ENCODE peak calls at places on chromosomes 13 and 19, in ten cellular contexts. B, U, J, A, M, O, P, L, E and F are unnamed samples.

GRCh38 chr13:77026255-77026782 is 640 bp downstream of the FBXL3 start:
- DNase-seq in B (peak; percentile 40), U (peak; percentile 72), J (peak; percentile 85), A (peak; percentile 94), M (peak; percentile 73), O (peak; percentile 59), P (peak; percentile 38), L (peak; percentile 76), E (peak; percentile 44), F (peak; percentile 81)

GRCh38 chr13:94305033-94305432 is 174.4 kb downstream of the DCT start:
- DNase-seq in B (no peak), U (no peak), J (no peak), A (no peak), M (no peak), O (no peak), P (no peak), L (no peak), E (no peak), F (no peak)

GRCh38 chr19:35713904-35714440 is 3.8 kb upstream of the KMT2B start:
- DNase-seq in B (no peak), U (no peak), J (no peak), A (no peak), M (no peak), O (no peak), P (no peak), L (no peak), E (no peak), F (no peak)

GRCh38 chr13:39767791-39768564 is 112.5 kb downstream of the COG6 start:
- DNase-seq in B (no peak), U (no peak), J (no peak), A (no peak), M (no peak), O (no peak), P (no peak), L (peak; percentile 42), E (no peak), F (peak; percentile 53)

GRCh38 chr13:31731923-31732322 is 7.4 kb upstream of the RXFP2 start:
- DNase-seq in B (no peak), U (peak; percentile 30), J (no peak), A (no peak), M (peak; percentile 20), O (no peak), P (no peak), L (no peak), E (no peak), F (no peak)

GRCh38 chr19:6161271-6161850 is 25.9 kb downstream of the ACSBG2 start:
- DNase-seq in B (no peak), U (peak; percentile 3), J (peak; percentile 56), A (peak; percentile 23), M (peak; percentile 6), O (peak; percentile 22), P (no peak), L (peak; percentile 12), E (no peak), F (no peak)

GRCh38 chr19:42480335-42481095 is 37.8 kb upstream of the CXCL17 start:
- DNase-seq in B (peak; percentile 38), U (peak; percentile 59), J (peak; percentile 34), A (peak; percentile 15), M (peak; percentile 73), O (no peak), P (no peak), L (no peak), E (no peak), F (no peak)

GRCh38 chr19:48444933-48445194 is 919 bp upstream of the GRWD1 start:
- DNase-seq in B (no peak), U (no peak), J (no peak), A (no peak), M (peak; percentile 12), O (no peak), P (no peak), L (no peak), E (no peak), F (no peak)

GRCh38 chr13:73412933-73413332 is 354.1 kb downstream of the KLF5 start:
- DNase-seq in B (no peak), U (peak; percentile 12), J (no peak), A (no peak), M (no peak), O (no peak), P (no peak), L (no peak), E (no peak), F (no peak)

GRCh38 chr19:54029930-54030490 is 33.7 kb downstream of the VSTM1 start:
- DNase-seq in B (peak; percentile 49), U (peak; percentile 81), J (peak; percentile 38), A (peak; percentile 85), M (peak; percentile 62), O (peak; percentile 86), P (peak; percentile 27), L (peak; percentile 81), E (peak; percentile 30), F (peak; percentile 51)

GRCh38 chr19:52943134-52943883 is 19.4 kb downstream of the ZNF816 start:
- DNase-seq in B (no peak), U (no peak), J (no peak), A (no peak), M (no peak), O (no peak), P (no peak), L (no peak), E (no peak), F (no peak)

GRCh38 chr19:1468274-1469199 is 10.5 kb downstream of the C19orf25 start:
- DNase-seq in B (no peak), U (peak; percentile 61), J (no peak), A (peak; percentile 41), M (peak; percentile 50), O (peak; percentile 69), P (no peak), L (peak; percentile 76), E (no peak), F (peak; percentile 55)

GRCh38 chr19:17830567-17831418 is 9.5 kb upstream of the INSL3 start:
- DNase-seq in B (peak; percentile 37), U (peak; percentile 43), J (peak; percentile 51), A (peak; percentile 91), M (peak; percentile 34), O (peak; percentile 98), P (peak; percentile 57), L (peak; percentile 96), E (no peak), F (peak; percentile 58)

GRCh38 chr19:30649934-30650614 is 277.9 kb downstream of the ZNF536 start:
- DNase-seq in B (no peak), U (peak; percentile 67), J (no peak), A (peak; percentile 79), M (peak; percentile 37), O (peak; percentile 54), P (peak; percentile 51), L (peak; percentile 68), E (no peak), F (peak; percentile 81)

GRCh38 chr19:38683393-38684077 is 36.1 kb downstream of the ACTN4 start:
- DNase-seq in B (peak; percentile 100), U (peak; percentile 94), J (peak; percentile 91), A (peak; percentile 93), M (peak; percentile 93), O (peak; percentile 81), P (peak; percentile 57), L (peak; percentile 40), E (peak; percentile 64), F (peak; percentile 37)

GRCh38 chr13:61695147-61695546 is 279.5 kb upstream of the PCDH20 start:
- DNase-seq in B (no peak), U (no peak), J (no peak), A (no peak), M (no peak), O (no peak), P (no peak), L (no peak), E (no peak), F (no peak)

GRCh38 chr13:77431449-77431848 is 104.1 kb upstream of the SCEL start:
- DNase-seq in B (no peak), U (no peak), J (no peak), A (no peak), M (no peak), O (no peak), P (no peak), L (no peak), E (no peak), F (no peak)

GRCh38 chr13:93881418-93881817 is 598.1 kb downstream of the DCT start:
- DNase-seq in B (no peak), U (peak; percentile 18), J (no peak), A (no peak), M (peak; percentile 40), O (no peak), P (no peak), L (no peak), E (no peak), F (no peak)

GRCh38 chr19:49855676-49856573 is 5.0 kb downstream of the PTOV1 start:
- DNase-seq in B (no peak), U (no peak), J (no peak), A (no peak), M (no peak), O (no peak), P (no peak), L (no peak), E (no peak), F (no peak)

GRCh38 chr13:92838786-92839185 is 387.8 kb upstream of the GPC6 start:
- DNase-seq in B (peak; percentile 95), U (peak; percentile 93), J (no peak), A (no peak), M (peak; percentile 90), O (no peak), P (peak; percentile 95), L (no peak), E (no peak), F (no peak)

GRCh38 chr13:110012102-110012739 is 225.8 kb upstream of the IRS2 start:
- DNase-seq in B (peak; percentile 100), U (peak; percentile 96), J (no peak), A (no peak), M (peak; percentile 98), O (no peak), P (peak; percentile 87), L (no peak), E (no peak), F (no peak)

GRCh38 chr13:43273362-43273761 is 250.0 kb downstream of the DNAJC15 start:
- DNase-seq in B (no peak), U (peak; percentile 69), J (no peak), A (no peak), M (peak; percentile 79), O (no peak), P (no peak), L (no peak), E (no peak), F (no peak)

GRCh38 chr13:96836733-96837132 is 157.5 kb downstream of the OXGR1 start:
- DNase-seq in B (no peak), U (no peak), J (no peak), A (no peak), M (no peak), O (no peak), P (no peak), L (no peak), E (no peak), F (no peak)

GRCh38 chr19:1159864-1160595 is 14.0 kb downstream of the SBNO2 start:
- DNase-seq in B (no peak), U (no peak), J (no peak), A (no peak), M (no peak), O (no peak), P (no peak), L (no peak), E (no peak), F (no peak)

GRCh38 chr13:41588899-41589298 is 131.5 kb downstream of the RGCC start:
- DNase-seq in B (peak; percentile 79), U (peak; percentile 97), J (no peak), A (no peak), M (peak; percentile 90), O (no peak), P (peak; percentile 77), L (no peak), E (no peak), F (no peak)

GRCh38 chr19:5157186-5157585 is 183.4 kb downstream of the PTPRS start:
- DNase-seq in B (no peak), U (no peak), J (no peak), A (no peak), M (no peak), O (no peak), P (no peak), L (no peak), E (no peak), F (no peak)

GRCh38 chr13:28438598-28439334 is 56.2 kb downstream of the FLT1 start:
- DNase-seq in B (no peak), U (no peak), J (no peak), A (no peak), M (no peak), O (peak; percentile 36), P (no peak), L (no peak), E (no peak), F (no peak)